ENCODE peak calls at places on chromosomes 13 and 19, in ten cellular contexts. J is effector memory CD8-positive, alpha-beta T cell; A is HFFc6; N is Peyer's patch; X is stimulated activated CD8-positive, alpha-beta memory T cell treated with anti-CD3 and anti-CD28 coated beads, Interleukin-12 subunit alpha, Interleukin-12 subunit beta, amount 100 ng/mL, for 1 hour; B is activated CD4-positive, CD25-positive, alpha-beta regulatory T cell treated with anti-CD3 and anti-CD28 coated beads, Interleukin-2, amount 50 U/mL, for 16 hours; G is AG09319; I is NCI-H1105 treated with DMSO at 0.1 percent for 48 hours; O is A549; D is H54. L is an unnamed sample.

GRCh38 chr13:50444726-50445125 is 398.8 kb downstream of the DLEU7 start:
- DNase-seq in I (no peak), X (no peak), N (no peak), D (no peak), O (no peak), B (no peak), G (no peak), J (no peak), A (no peak), L (no peak)

GRCh38 chr19:11971045-11971444 is 6.2 kb downstream of the ZNF763 start:
- DNase-seq in O (no peak), D (no peak), I (no peak), N (no peak), G (no peak), X (no peak), J (no peak), B (no peak), A (no peak), L (no peak)

GRCh38 chr13:20654156-20654555 is 49.3 kb upstream of the IL17D start:
- DNase-seq in D (no peak), B (no peak), X (no peak), N (no peak), A (peak), O (no peak), G (no peak), J (no peak), I (no peak), L (no peak)

GRCh38 chr13:42747399-42747873 is 33.9 kb upstream of the FAM216B start:
- DNase-seq in B (no peak), X (no peak), J (no peak), D (no peak), I (no peak), O (peak), A (peak), N (no peak), G (peak), L (no peak)

GRCh38 chr13:100235311-100235901 is 146.5 kb downstream of the PCCA start:
- DNase-seq in G (peak), J (peak), I (peak), B (no peak), O (peak), X (no peak), N (no peak), A (peak), D (peak), L (peak)

GRCh38 chr13:52924241-52925148 is 76.1 kb upstream of the PCDH8 start:
- DNase-seq in D (no peak), I (no peak), B (no peak), A (no peak), G (no peak), X (no peak), N (no peak), O (no peak), J (no peak), L (no peak)

GRCh38 chr19:41321600-41322270 is 11.8 kb downstream of the CCDC97 start:
- DNase-seq in J (no peak), N (no peak), A (peak), G (peak), X (no peak), O (peak), D (peak), B (no peak), I (no peak), L (no peak)

GRCh38 chr19:18385675-18386542 is at the start of gene GDF15:
- DNase-seq in B (no peak), I (no peak), J (peak), A (peak), O (peak), N (peak), X (no peak), D (peak), G (peak), L (no peak)

L was measured in GM12864.